ENCODE peak calls at places on chromosomes 6 and 20, in nine cellular contexts. P, T, I, O, X, A, U, J and Q are unnamed samples.

GRCh38 chr6:137497722-137498463 is 3.7 kb upstream of the OLIG3 start:
- DNase-seq in T (peak), U (no peak), A (no peak), X (no peak), P (no peak), O (no peak), I (no peak), J (no peak), Q (no peak)

GRCh38 chr6:163716690-163717089 is 302.2 kb downstream of the QKI start:
- DNase-seq in J (no peak), O (no peak), P (no peak), I (no peak), T (no peak), A (no peak), X (no peak), U (no peak), Q (peak)

GRCh38 chr6:88520020-88520338 is 353.8 kb upstream of the CNR1 start:
- DNase-seq in U (no peak), O (no peak), I (no peak), J (no peak), A (no peak), P (no peak), X (no peak), T (no peak), Q (no peak)

GRCh38 chr20:47206962-47207641 is 149.4 kb downstream of the ZMYND8 start:
- DNase-seq in O (no peak), T (no peak), J (peak), U (no peak), I (no peak), P (no peak), A (no peak), X (no peak), Q (no peak)

GRCh38 chr6:43468748-43469681 is 8.4 kb upstream of the TJAP1 start:
- DNase-seq in O (peak), P (no peak), U (no peak), X (no peak), T (no peak), I (no peak), J (no peak), A (no peak), Q (no peak)

GRCh38 chr20:58020656-58021454 is 207.6 kb downstream of the ANKRD60 start:
- DNase-seq in A (no peak), U (no peak), I (no peak), P (no peak), O (no peak), X (no peak), T (no peak), J (no peak), Q (no peak)

GRCh38 chr6:127606131-127606562 is 29.2 kb downstream of the C6orf58 start:
- DNase-seq in A (peak), O (no peak), T (no peak), X (no peak), J (peak), P (peak), U (peak), I (peak), Q (no peak)

GRCh38 chr20:19893356-19893755 is 123.8 kb upstream of the NAA20 start:
- DNase-seq in J (no peak), U (no peak), X (no peak), I (no peak), A (no peak), O (no peak), T (no peak), P (no peak), Q (no peak)